ENCODE peak calls at places on chromosomes 1 and 21, in nine cellular contexts. Y is EL; V is NCI-H345; L is NCI-H1092; P is right cardiac atrium; U is cardiac septum; W is cardiac muscle cell; D is stimulated activated CD4-positive, alpha-beta T cell treated with anti-CD3 and anti-CD28 coated beads, Interleukin-1b, Interleukin-23, amount 100 ng/mL, for 1 hour; K is left lobe of liver. R is an unnamed sample.

GRCh38 chr1:76278711-76279386 is 204.3 kb downstream of the ST6GALNAC3 start:
- DNase-seq in Y (no peak), V (no peak), L (no peak), P (no peak), U (no peak), W (no peak), D (no peak), K (no peak), R (peak)

GRCh38 chr1:231278100-231278790 is 37.2 kb downstream of the GNPAT start:
- DNase-seq in Y (no peak), V (no peak), L (no peak), P (peak), U (no peak), W (no peak), D (no peak), K (peak), R (no peak)

GRCh38 chr1:103448560-103448959 is 76.9 kb upstream of the RNPC3 start:
- DNase-seq in Y (peak), V (no peak), L (no peak), P (no peak), U (no peak), W (no peak), D (no peak), K (no peak), R (peak)

GRCh38 chr21:44464351-44464750 is 9.0 kb downstream of the LRRC3 start:
- DNase-seq in Y (no peak), V (no peak), L (no peak), P (peak), U (no peak), W (no peak), D (no peak), K (no peak), R (no peak)

GRCh38 chr1:46188295-46189030 is 9.8 kb downstream of the POMGNT1 start:
- DNase-seq in Y (no peak), V (peak), L (no peak), P (peak), U (no peak), W (no peak), D (no peak), K (peak), R (no peak)

GRCh38 chr1:218930000-218930399 is 243.7 kb upstream of the LYPLAL1 start:
- DNase-seq in Y (no peak), V (no peak), L (no peak), P (no peak), U (no peak), W (no peak), D (no peak), K (no peak), R (no peak)

GRCh38 chr1:33060579-33061083 is 20.3 kb upstream of the AZIN2 start:
- DNase-seq in Y (peak), V (no peak), L (no peak), P (peak), U (peak), W (peak), D (no peak), K (no peak), R (peak)

GRCh38 chr1:84089470-84090261 is 54.4 kb upstream of the PRKACB start:
- DNase-seq in Y (peak), V (peak), L (no peak), P (no peak), U (no peak), W (peak), D (no peak), K (no peak), R (peak)

GRCh38 chr1:78060857-78061563 is 15.2 kb downstream of the GIPC2 start:
- DNase-seq in Y (no peak), V (no peak), L (no peak), P (no peak), U (no peak), W (no peak), D (no peak), K (no peak), R (no peak)

GRCh38 chr1:63787875-63788274 is 14.1 kb downstream of the ROR1 start:
- DNase-seq in Y (no peak), V (peak), L (no peak), P (no peak), U (no peak), W (no peak), D (no peak), K (no peak), R (no peak)

GRCh38 chr1:1773874-1774273 is 4.4 kb downstream of the NADK start:
- DNase-seq in Y (no peak), V (no peak), L (no peak), P (no peak), U (no peak), W (no peak), D (no peak), K (no peak), R (no peak)

GRCh38 chr1:228316589-228317387 is 89.8 kb downstream of the TRIM11 start:
- DNase-seq in Y (no peak), V (no peak), L (no peak), P (no peak), U (peak), W (no peak), D (no peak), K (peak), R (no peak)

GRCh38 chr21:45537111-45537745 is 5.0 kb downstream of the SLC19A1 start:
- DNase-seq in Y (no peak), V (no peak), L (no peak), P (peak), U (peak), W (no peak), D (no peak), K (peak), R (no peak)

GRCh38 chr1:116324411-116324810 is 48.6 kb upstream of the ATP1A1 start:
- DNase-seq in Y (no peak), V (no peak), L (no peak), P (no peak), U (no peak), W (no peak), D (no peak), K (no peak), R (no peak)

GRCh38 chr1:62682531-62682930 is 5.7 kb downstream of the DOCK7 start:
- DNase-seq in Y (peak), V (no peak), L (no peak), P (no peak), U (no peak), W (peak), D (no peak), K (no peak), R (no peak)

GRCh38 chr1:170545476-170545875 is 13.5 kb downstream of the GORAB start:
- DNase-seq in Y (peak), V (no peak), L (no peak), P (no peak), U (no peak), W (peak), D (no peak), K (no peak), R (peak)

GRCh38 chr1:115753830-115754229 is 14.7 kb downstream of the CASQ2 start:
- DNase-seq in Y (no peak), V (no peak), L (no peak), P (peak), U (peak), W (no peak), D (no peak), K (no peak), R (no peak)

GRCh38 chr1:183137782-183138181 is 48.3 kb upstream of the LAMC2 start:
- DNase-seq in Y (peak), V (no peak), L (no peak), P (no peak), U (no peak), W (peak), D (no peak), K (no peak), R (no peak)

GRCh38 chr1:5717031-5717682 is 275.1 kb downstream of the NPHP4 start:
- DNase-seq in Y (no peak), V (no peak), L (no peak), P (no peak), U (peak), W (no peak), D (no peak), K (no peak), R (no peak)

R was measured in mesenchymal stem cell.